ENCODE peak calls at places on chromosomes 1 and 21, in six cellular contexts. E, P, Y, K, N and J are unnamed samples.

GRCh38 chr1:181104790-181105133 is 16.3 kb downstream of the IER5 start:
- DNase-seq in E (peak), P (peak), Y (peak), K (no peak), N (peak), J (no peak)

GRCh38 chr1:93554883-93555872 is 107.3 kb downstream of the FNBP1L start:
- DNase-seq in E (no peak), P (no peak), Y (no peak), K (no peak), N (no peak), J (no peak)

GRCh38 chr1:64936958-64937357 is 29.4 kb downstream of the JAK1 start:
- DNase-seq in E (no peak), P (no peak), Y (no peak), K (no peak), N (no peak), J (no peak)

GRCh38 chr1:39872698-39873097 is 10.6 kb downstream of the TRIT1 start:
- DNase-seq in E (no peak), P (no peak), Y (no peak), K (no peak), N (no peak), J (no peak)

GRCh38 chr1:114756009-114756892 is 1.5 kb downstream of the CSDE1 start:
- DNase-seq in E (no peak), P (no peak), Y (no peak), K (peak), N (no peak), J (no peak)

GRCh38 chr1:98086156-98086555 is 165.3 kb upstream of the DPYD start:
- DNase-seq in E (no peak), P (no peak), Y (no peak), K (peak), N (no peak), J (no peak)

GRCh38 chr21:44083631-44084291 is 23.4 kb upstream of the PWP2 start:
- DNase-seq in E (no peak), P (no peak), Y (peak), K (no peak), N (peak), J (no peak)

GRCh38 chr21:28308516-28308915 is 684.2 kb downstream of the LTN1 start:
- DNase-seq in E (no peak), P (no peak), Y (no peak), K (peak), N (no peak), J (no peak)

GRCh38 chr1:222084996-222085395 is 343.1 kb upstream of the DUSP10 start:
- DNase-seq in E (no peak), P (no peak), Y (no peak), K (peak), N (no peak), J (no peak)

GRCh38 chr1:9901148-9902059 is 8.7 kb downstream of the CTNNBIP1 start:
- DNase-seq in E (no peak), P (no peak), Y (no peak), K (no peak), N (no peak), J (no peak)

GRCh38 chr1:36776256-36776655 is 258.1 kb downstream of the GRIK3 start:
- DNase-seq in E (no peak), P (no peak), Y (no peak), K (no peak), N (no peak), J (no peak)

GRCh38 chr1:161835963-161836362 is 69.8 kb downstream of the ATF6 start:
- DNase-seq in E (no peak), P (no peak), Y (no peak), K (peak), N (no peak), J (no peak)

GRCh38 chr1:45617618-45618017 is 6.2 kb downstream of the CCDC17 start:
- DNase-seq in E (no peak), P (no peak), Y (no peak), K (peak), N (no peak), J (no peak)

GRCh38 chr1:30414086-30414850 is 309.1 kb downstream of the MATN1 start:
- DNase-seq in E (no peak), P (no peak), Y (no peak), K (no peak), N (no peak), J (no peak)

GRCh38 chr1:147478556-147478955 is 62.7 kb upstream of the BCL9 start:
- DNase-seq in E (no peak), P (no peak), Y (no peak), K (no peak), N (no peak), J (no peak)

GRCh38 chr1:202207292-202207691 is 13.7 kb downstream of the LGR6 start:
- DNase-seq in E (peak), P (peak), Y (no peak), K (peak), N (no peak), J (no peak)

GRCh38 chr1:205147191-205147590 is 25.4 kb upstream of the RBBP5 start:
- DNase-seq in E (no peak), P (no peak), Y (no peak), K (peak), N (no peak), J (peak)

GRCh38 chr1:23525558-23526174 is 5.4 kb downstream of the E2F2 start:
- DNase-seq in E (no peak), P (no peak), Y (no peak), K (no peak), N (no peak), J (no peak)

GRCh38 chr1:42424201-42424600 is 31.6 kb downstream of the ZMYND12 start:
- DNase-seq in E (no peak), P (no peak), Y (no peak), K (peak), N (no peak), J (no peak)

GRCh38 chr1:111481387-111482221 is 7.8 kb downstream of the C1orf162 start:
- DNase-seq in E (peak), P (peak), Y (peak), K (peak), N (peak), J (peak)

GRCh38 chr21:41171210-41171609 is 3.2 kb downstream of the BACE2 start:
- DNase-seq in E (no peak), P (no peak), Y (no peak), K (no peak), N (no peak), J (no peak)

GRCh38 chr1:23895993-23896392 is 17.2 kb downstream of the CNR2 start:
- DNase-seq in E (no peak), P (no peak), Y (no peak), K (no peak), N (no peak), J (no peak)

GRCh38 chr1:237938553-237938952 is 47.8 kb upstream of the ZP4 start:
- DNase-seq in E (no peak), P (peak), Y (no peak), K (peak), N (peak), J (peak)

GRCh38 chr1:164806531-164806930 is 247.5 kb downstream of the PBX1 start:
- DNase-seq in E (no peak), P (no peak), Y (no peak), K (no peak), N (no peak), J (no peak)

GRCh38 chr1:192747942-192748341 is 60.9 kb upstream of the RGS2 start:
- DNase-seq in E (no peak), P (no peak), Y (no peak), K (peak), N (no peak), J (peak)

GRCh38 chr1:171292799-171293198 is 21.2 kb upstream of the FMO4 start:
- DNase-seq in E (no peak), P (no peak), Y (no peak), K (peak), N (no peak), J (no peak)

GRCh38 chr21:36709030-36709867 is 10.3 kb downstream of the SIM2 start:
- DNase-seq in E (no peak), P (no peak), Y (no peak), K (no peak), N (no peak), J (no peak)

GRCh38 chr1:167984886-167985489 is 48.1 kb upstream of the MPC2 start:
- DNase-seq in E (no peak), P (no peak), Y (no peak), K (peak), N (peak), J (no peak)

GRCh38 chr1:225746361-225747179 is 31.1 kb upstream of the SRP9 start:
- DNase-seq in E (peak), P (no peak), Y (no peak), K (peak), N (no peak), J (peak)

GRCh38 chr21:35924714-35925301 is 135.5 kb downstream of the SETD4 start:
- DNase-seq in E (no peak), P (no peak), Y (no peak), K (peak), N (peak), J (no peak)

GRCh38 chr1:38891753-38892152 is 10.4 kb upstream of the GJA9 start:
- DNase-seq in E (no peak), P (peak), Y (no peak), K (no peak), N (peak), J (no peak)